ENCODE peak calls at places on chromosomes 12 and 14, in six cellular contexts. L is breast epithelium; N is EH; I is stimulated activated CD8-positive, alpha-beta memory T cell treated with anti-CD3 and anti-CD28 coated beads, Interleukin-15, amount 100 ng/mL, for 1 hour; F is NCI-H774; R is NCI-H2171. D is an unnamed sample.

GRCh38 chr14:69553221-69553620 is 21.4 kb downstream of the CCDC177 start:
- DNase-seq in R (no peak), L (no peak), N (peak; percentile 73), F (no peak), I (no peak), D (no peak)

GRCh38 chr12:127083028-127083949 is 1183.7 kb upstream of the TMEM132C start:
- DNase-seq in N (peak; percentile 81), R (no peak), L (no peak), F (peak; percentile 90), I (no peak), D (peak; percentile 56)

GRCh38 chr14:84493779-84494178 is 1036.2 kb upstream of the FLRT2 start:
- DNase-seq in N (no peak), R (no peak), F (no peak), L (no peak), I (no peak), D (no peak)

GRCh38 chr12:42893802-42894201 is 304.3 kb upstream of the PRICKLE1 start:
- DNase-seq in I (no peak), L (no peak), R (no peak), F (no peak), N (no peak), D (no peak)

GRCh38 chr12:45205165-45205825 is 10.6 kb upstream of the ANO6 start:
- DNase-seq in L (no peak), I (no peak), F (no peak), N (no peak), R (no peak), D (no peak)

GRCh38 chr14:50999726-51000125 is 55.4 kb upstream of the PYGL start:
- DNase-seq in F (no peak), L (no peak), I (no peak), R (no peak), N (no peak), D (no peak)

GRCh38 chr12:30823140-30823669 is 68.5 kb upstream of the CAPRIN2 start:
- DNase-seq in F (no peak), N (no peak), I (no peak), L (peak; percentile 62), R (no peak), D (no peak)

GRCh38 chr14:70942342-70942706 is 35.1 kb downstream of the PCNX1 start:
- DNase-seq in R (no peak), F (no peak), L (no peak), I (no peak), N (no peak), D (no peak)